ENCODE peak calls at places on chromosomes 6 and 20, in seven cellular contexts. C is ELF-1; I is RPMI7951; Q is stimulated activated CD4-positive, alpha-beta T cell treated with anti-CD3 and anti-CD28 coated beads, Interleukin-1b, Interleukin-23, amount 100 ng/mL, for 1 hour; X is breast epithelium; T is nephron progenitor cell; Z is NCI-H1417 treated with DMSO at 0.1 percent for 48 hours. B is an unnamed sample.
A peak's percentile ranks its signal among the peaks of the same experiment; 100 is the strongest.

GRCh38 chr20:48783533-48784272 is 44.1 kb downstream of the PREX1 start:
- DNase-seq in X (no peak), I (peak; percentile 16), Q (no peak), C (no peak), Z (no peak), T (no peak), B (no peak)

GRCh38 chr6:21144928-21145327 is 448.6 kb upstream of the SOX4 start:
- DNase-seq in I (no peak), Q (no peak), Z (no peak), T (no peak), X (no peak), C (no peak), B (no peak)

GRCh38 chr6:150254671-150255228 is 111.9 kb downstream of the PPP1R14C start:
- DNase-seq in Z (no peak), Q (no peak), X (no peak), T (no peak), C (no peak), I (no peak), B (no peak)

GRCh38 chr6:14598017-14598864 is 480.7 kb downstream of the CD83 start:
- DNase-seq in I (no peak), Z (no peak), C (peak; percentile 10), Q (no peak), T (no peak), X (no peak), B (no peak)

GRCh38 chr6:76702187-76702586 is 629.7 kb upstream of the IMPG1 start:
- DNase-seq in X (no peak), C (no peak), I (no peak), T (no peak), Z (no peak), Q (no peak), B (no peak)

GRCh38 chr6:11366183-11366933 is 133.9 kb upstream of the NEDD9 start:
- DNase-seq in I (no peak), C (no peak), Q (no peak), X (no peak), Z (no peak), T (no peak), B (no peak)

GRCh38 chr20:50569864-50570836 is 60.0 kb downstream of the PTPN1 start:
- DNase-seq in Q (no peak), I (peak; percentile 49), C (peak; percentile 43), X (no peak), Z (no peak), T (no peak), B (peak; percentile 73)

GRCh38 chr6:129981598-129981997 is 36.8 kb upstream of the L3MBTL3 start:
- DNase-seq in Z (no peak), I (peak; percentile 16), T (no peak), Q (no peak), C (no peak), X (no peak), B (no peak)

GRCh38 chr6:26315274-26315673 is 49.7 kb upstream of the BTN3A2 start:
- DNase-seq in T (no peak), X (no peak), Q (no peak), I (no peak), C (no peak), Z (no peak), B (no peak)

GRCh38 chr6:50720623-50721022 is 7.3 kb downstream of the TFAP2D start:
- DNase-seq in Q (no peak), Z (no peak), X (no peak), T (peak; percentile 62), C (peak; percentile 60), I (no peak), B (no peak)

GRCh38 chr20:44632103-44632752 is 19.3 kb downstream of the ADA start:
- DNase-seq in I (no peak), C (no peak), Z (no peak), X (no peak), T (no peak), Q (no peak), B (no peak)

GRCh38 chr6:90238663-90239542 is 57.7 kb downstream of the BACH2 start:
- DNase-seq in Z (no peak), Q (no peak), X (no peak), T (no peak), I (no peak), C (no peak), B (no peak)

GRCh38 chr20:60060593-60060992 is 102.4 kb downstream of the CDH26 start:
- DNase-seq in X (no peak), C (no peak), I (no peak), T (no peak), Z (no peak), Q (no peak), B (no peak)

GRCh38 chr6:152146385-152146784 is 338.9 kb downstream of the ESR1 start:
- DNase-seq in C (no peak), X (no peak), Z (no peak), I (peak; percentile 79), Q (no peak), T (no peak), B (no peak)

GRCh38 chr20:47205577-47206123 is 150.8 kb downstream of the ZMYND8 start:
- DNase-seq in T (peak; percentile 36), C (peak; percentile 62), I (peak; percentile 79), Q (no peak), Z (no peak), X (no peak), B (no peak)

GRCh38 chr6:83006270-83006905 is 59.3 kb downstream of the UBE3D start:
- DNase-seq in Z (no peak), C (no peak), Q (no peak), T (no peak), X (no peak), I (no peak), B (no peak)

GRCh38 chr20:2757969-2758368 is 42.5 kb downstream of the CPXM1 start:
- DNase-seq in X (no peak), C (no peak), Q (no peak), I (no peak), T (no peak), Z (no peak), B (peak; percentile 24)

GRCh38 chr20:47181056-47181862 is 175.2 kb downstream of the ZMYND8 start:
- DNase-seq in Q (no peak), Z (no peak), X (no peak), T (no peak), C (peak; percentile 62), I (peak; percentile 84), B (no peak)

GRCh38 chr6:54892831-54893230 is 46.3 kb downstream of the FAM83B start:
- DNase-seq in Q (no peak), I (peak; percentile 63), Z (no peak), T (no peak), X (no peak), C (peak; percentile 5), B (no peak)

GRCh38 chr6:28988536-28989415 is 16.3 kb downstream of the ZNF311 start:
- DNase-seq in C (peak; percentile 94), Q (peak; percentile 60), I (peak; percentile 80), Z (no peak), X (no peak), T (peak; percentile 84), B (no peak)

B was measured in suprapubic skin.